ENCODE peak calls at places on chromosomes 16 and 17, in five cellular contexts. V, I, U, E and G are unnamed samples.

GRCh38 chr16:67445913-67446907 is 15.3 kb downstream of the HSD11B2 start:
- DNase-seq in I (no peak), E (no peak), V (no peak), U (no peak), G (no peak)

GRCh38 chr17:45223541-45224528 is 2.1 kb downstream of the FMNL1 start:
- DNase-seq in U (peak), I (no peak), E (no peak), V (no peak), G (peak)

GRCh38 chr17:48577946-48578615 is at the start of gene HOXB4:
- DNase-seq in U (peak), E (peak), V (no peak), I (peak), G (peak)

GRCh38 chr17:80101946-80102706 is 745 bp downstream of the GAA start:
- DNase-seq in U (no peak), I (no peak), V (no peak), E (no peak), G (peak)

GRCh38 chr16:14455577-14455976 is 174.5 kb downstream of the PARN start:
- DNase-seq in U (no peak), E (no peak), I (peak), V (no peak), G (no peak)

GRCh38 chr17:42975265-42975664 is 4.6 kb downstream of the PTGES3L start:
- DNase-seq in I (no peak), E (no peak), U (no peak), V (no peak), G (no peak)

GRCh38 chr17:37828313-37829124 is 83.7 kb upstream of the HNF1B start:
- DNase-seq in U (no peak), V (no peak), E (no peak), I (no peak), G (no peak)

GRCh38 chr16:78778724-78779004 is 679.2 kb downstream of the WWOX start:
- DNase-seq in E (no peak), U (peak), I (no peak), V (no peak), G (no peak)

GRCh38 chr16:69741951-69742904 is 12.5 kb downstream of the NOB1 start:
- DNase-seq in V (no peak), U (no peak), E (no peak), I (no peak), G (peak)